ENCODE peak calls at places on chromosome 18, in five cellular contexts. Z is neuronal stem cell, R is H9, D is trophoblast cell, Q is H1. M is an unnamed sample.

GRCh38 chr18:11027862-11028261 is 121.5 kb downstream of the PIEZO2 start:
- DNase-seq in Z (no peak), R (no peak), D (no peak), Q (no peak), M (no peak)

GRCh38 chr18:12361770-12362378 is 15.2 kb downstream of the AFG3L2 start:
- DNase-seq in Z (no peak), R (no peak), D (no peak), Q (no peak), M (peak)

GRCh38 chr18:66728951-66729350 is 125.1 kb upstream of the CDH19 start:
- DNase-seq in Z (no peak), R (no peak), D (no peak), Q (no peak), M (no peak)

GRCh38 chr18:59612461-59612860 is 84.8 kb downstream of the CCBE1 start:
- DNase-seq in Z (no peak), R (no peak), D (no peak), Q (no peak), M (no peak)

GRCh38 chr18:78523850-78524249 is 455.8 kb upstream of the SALL3 start:
- DNase-seq in Z (no peak), R (no peak), D (no peak), Q (no peak), M (no peak)

GRCh38 chr18:46294751-46295150 is 190.6 kb downstream of the HAUS1 start:
- DNase-seq in Z (no peak), R (no peak), D (no peak), Q (no peak), M (no peak)

GRCh38 chr18:45850021-45850420 is 24.5 kb downstream of the SIGLEC15 start:
- DNase-seq in Z (no peak), R (peak), D (no peak), Q (peak), M (peak)

GRCh38 chr18:61333746-61334490 is 688 bp downstream of the CDH20 start:
- DNase-seq in Z (peak), R (peak), D (no peak), Q (peak), M (peak)

GRCh38 chr18:10119528-10119927 is 205.7 kb downstream of the VAPA start:
- DNase-seq in Z (no peak), R (no peak), D (no peak), Q (no peak), M (no peak)

GRCh38 chr18:75548353-75548752 is 120.8 kb upstream of the SMIM21 start:
- DNase-seq in Z (peak), R (peak), D (no peak), Q (no peak), M (no peak)

GRCh38 chr18:46051731-46052461 is 20.2 kb downstream of the PSTPIP2 start:
- DNase-seq in Z (no peak), R (no peak), D (peak), Q (peak), M (peak)

GRCh38 chr18:35862115-35862640 is 110.3 kb upstream of the RMP24 start:
- DNase-seq in Z (no peak), R (no peak), D (no peak), Q (peak), M (no peak)

GRCh38 chr18:8717011-8717770 is 11.8 kb downstream of the MTCL1 start:
- DNase-seq in Z (no peak), R (peak), D (no peak), Q (peak), M (no peak)

GRCh38 chr18:46346896-46347630 is 242.9 kb downstream of the HAUS1 start:
- DNase-seq in Z (no peak), R (no peak), D (no peak), Q (no peak), M (no peak)

GRCh38 chr18:11828772-11829432 is 22.3 kb upstream of the CHMP1B start:
- DNase-seq in Z (no peak), R (no peak), D (no peak), Q (no peak), M (no peak)

GRCh38 chr18:44514106-44514505 is 166.6 kb upstream of the SETBP1 start:
- DNase-seq in Z (no peak), R (no peak), D (no peak), Q (no peak), M (no peak)

GRCh38 chr18:68757121-68757520 is 40.8 kb upstream of the CCDC102B start:
- DNase-seq in Z (no peak), R (no peak), D (no peak), Q (no peak), M (no peak)

GRCh38 chr18:22930089-22930713 is 2.9 kb upstream of the RBBP8 start:
- DNase-seq in Z (peak), R (peak), D (peak), Q (peak), M (peak)

GRCh38 chr18:45627204-45627526 is 11.9 kb downstream of the SLC14A2 start:
- DNase-seq in Z (peak), R (no peak), D (no peak), Q (no peak), M (no peak)

DNA sequence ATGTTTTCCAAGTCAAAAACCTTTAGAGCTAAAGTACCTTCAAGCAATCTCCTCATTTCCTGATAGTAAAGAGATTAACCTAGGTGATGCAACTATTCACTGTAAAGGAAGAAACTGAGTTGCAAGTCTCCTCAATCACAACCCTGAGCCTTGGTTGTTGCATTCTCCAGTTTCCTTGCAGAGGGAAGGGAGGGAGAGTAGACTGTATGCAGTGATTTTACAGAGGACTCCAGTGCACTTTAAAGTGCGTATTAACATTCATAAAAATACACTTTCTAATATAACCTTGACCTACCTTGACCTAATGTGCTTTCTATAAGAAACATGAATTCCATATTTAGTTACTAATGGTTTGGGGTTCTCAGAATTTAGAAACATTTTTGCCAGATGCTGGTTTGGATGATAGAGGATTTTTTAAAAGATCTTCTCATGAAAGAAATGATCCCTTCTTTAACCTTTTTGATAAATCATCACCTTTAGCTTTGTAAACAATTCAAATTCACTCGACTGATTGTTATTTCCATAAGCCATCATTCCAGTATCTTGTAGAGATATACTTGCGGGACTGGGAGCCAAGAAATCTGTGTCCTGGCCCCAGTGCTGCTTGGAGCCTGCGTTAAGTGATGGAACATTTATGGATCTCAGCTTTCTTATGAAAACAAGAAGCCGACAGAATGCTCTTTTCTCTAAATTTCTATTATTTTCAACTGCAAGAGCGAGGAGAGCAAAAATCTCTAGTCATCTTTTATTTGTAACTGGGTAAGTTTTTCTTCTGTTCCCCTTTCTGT is 228.3 kb downstream of the ZNF521 start:
- DNase-seq in Z (no peak), R (no peak), D (no peak), Q (no peak), M (no peak)
- H2BK120ac ChIP-seq in Z (no peak), R (no peak), D (no peak), Q (no peak), M (no peak)

GRCh38 chr18:27577265-27577664 is 392.2 kb upstream of the CHST9 start:
- DNase-seq in Z (no peak), R (no peak), D (no peak), Q (no peak), M (no peak)
- H2BK12ac ChIP-seq in Z (no peak), R (no peak), D (no peak), Q (no peak), M (no peak)

GRCh38 chr18:79853303-79853992 is 55.7 kb downstream of the KCNG2 start:
- DNase-seq in Z (no peak), R (no peak), D (no peak), Q (peak), M (no peak)
- H3K4me2 ChIP-seq in Z (no peak), R (no peak), D (no peak), Q (no peak), M (no peak)

GRCh38 chr18:55743701-55744100 is 155.7 kb upstream of the TCF4 start:
- DNase-seq in Z (no peak), R (no peak), D (no peak), Q (no peak), M (no peak)

GRCh38 chr18:55739488-55739887 is 151.5 kb upstream of the TCF4 start:
- DNase-seq in Z (no peak), R (no peak), D (no peak), Q (no peak), M (no peak)

GRCh38 chr18:55738483-55739114 is 150.6 kb upstream of the TCF4 start:
- DNase-seq in Z (no peak), R (no peak), D (peak), Q (no peak), M (no peak)

GRCh38 chr18:55748227-55748738 is 160.3 kb upstream of the TCF4 start:
- DNase-seq in Z (no peak), R (no peak), D (peak), Q (no peak), M (no peak)

GRCh38 chr18:55743133-55743532 is 155.1 kb upstream of the TCF4 start:
- DNase-seq in Z (no peak), R (no peak), D (no peak), Q (no peak), M (no peak)
- H2BK120ac ChIP-seq in Z (no peak), R (no peak), D (no peak), Q (no peak), M (no peak)

M was measured in mesenchymal stem cell.